ENCODE peak calls at places on chromosomes 2 and 18, in four cellular contexts. Z is foreskin fibroblast, S is neuronal stem cell, P is brain microvascular endothelial cell. J is an unnamed sample.

GRCh38 chr2:241808051-241808450 is 942 bp upstream of the NEU4 start:
- DNase-seq in Z (no peak), S (no peak), P (no peak), J (no peak)

GRCh38 chr2:218964041-218964771 is 4.7 kb downstream of the CDK5R2 start:
- DNase-seq in Z (peak; percentile 59), S (no peak), P (peak; percentile 58), J (no peak)

GRCh38 chr2:86552889-86553288 is 10.4 kb downstream of the CHMP3 start:
- DNase-seq in Z (no peak), S (no peak), P (no peak), J (no peak)

GRCh38 chr2:29878898-29879297 is 42.5 kb downstream of the ALK start:
- DNase-seq in Z (peak; percentile 1), S (no peak), P (no peak), J (no peak)

GRCh38 chr18:23662309-23663263 is at the start of gene ANKRD29:
- DNase-seq in Z (peak; percentile 64), S (peak; percentile 36), P (no peak), J (no peak)

GRCh38 chr2:74498500-74499268 is 719 bp downstream of the LBX2 start:
- DNase-seq in Z (no peak), S (no peak), P (no peak), J (no peak)

GRCh38 chr18:79567481-79568147 is 112.0 kb upstream of the CTDP1 start:
- DNase-seq in Z (peak; percentile 81), S (peak; percentile 58), P (peak; percentile 95), J (peak; percentile 80)

GRCh38 chr2:30098271-30099005 is 48.4 kb upstream of the YPEL5 start:
- DNase-seq in Z (no peak), S (no peak), P (no peak), J (no peak)

GRCh38 chr18:4391859-4392258 is 63.2 kb downstream of the DLGAP1 start:
- DNase-seq in Z (no peak), S (no peak), P (no peak), J (no peak)

GRCh38 chr18:42183746-42184145 is 228.7 kb downstream of the PIK3C3 start:
- DNase-seq in Z (peak; percentile 16), S (no peak), P (peak; percentile 62), J (peak; percentile 49)

GRCh38 chr2:239917957-239918481 is 107.1 kb downstream of the NDUFA10 start:
- DNase-seq in Z (no peak), S (no peak), P (no peak), J (no peak)

GRCh38 chr18:74242451-74243096 is 49.2 kb downstream of the CYB5A start:
- DNase-seq in Z (no peak), S (no peak), P (no peak), J (no peak)

GRCh38 chr2:201260302-201260800 is at the start of gene CASP8:
- DNase-seq in Z (peak; percentile 36), S (no peak), P (peak; percentile 32), J (no peak)

GRCh38 chr2:1556776-1557466 is 143.7 kb downstream of the TPO start:
- DNase-seq in Z (peak; percentile 93), S (no peak), P (peak; percentile 93), J (no peak)

GRCh38 chr2:67667054-67667908 is 270.1 kb downstream of the ETAA1 start:
- DNase-seq in Z (no peak), S (no peak), P (no peak), J (no peak)

GRCh38 chr2:233404227-233404626 is 49.9 kb downstream of the DGKD start:
- DNase-seq in Z (no peak), S (no peak), P (no peak), J (no peak)

GRCh38 chr2:34492781-34493455 is 893.8 kb upstream of the FAM98A start:
- DNase-seq in Z (no peak), S (no peak), P (no peak), J (no peak)

GRCh38 chr2:128488429-128488828 is 169.8 kb upstream of the HS6ST1 start:
- DNase-seq in Z (no peak), S (no peak), P (no peak), J (no peak)

GRCh38 chr2:134912406-134912805 is 6.2 kb upstream of the CCNT2 start:
- DNase-seq in Z (peak; percentile 41), S (no peak), P (peak; percentile 35), J (no peak)

GRCh38 chr2:189453998-189454397 is 12.7 kb downstream of the WDR75 start:
- DNase-seq in Z (no peak), S (no peak), P (no peak), J (no peak)

GRCh38 chr2:179787601-179788000 is 73.8 kb downstream of the ZNF385B start:
- DNase-seq in Z (no peak), S (no peak), P (no peak), J (no peak)

GRCh38 chr2:237403024-237403882 is 10.7 kb downstream of the COL6A3 start:
- DNase-seq in Z (peak; percentile 75), S (no peak), P (no peak), J (no peak)

GRCh38 chr2:162146906-162147305 is 5.1 kb downstream of the GCG start:
- DNase-seq in Z (no peak), S (no peak), P (no peak), J (no peak)

GRCh38 chr2:11578081-11578948 is 44.5 kb downstream of the GREB1 start:
- DNase-seq in Z (no peak), S (no peak), P (no peak), J (no peak)

GRCh38 chr2:54419386-54419785 is 36.7 kb upstream of the SPTBN1 start:
- DNase-seq in Z (no peak), S (no peak), P (no peak), J (no peak)

GRCh38 chr2:200575957-200576356 is 9.9 kb upstream of the AOX1 start:
- DNase-seq in Z (no peak), S (no peak), P (no peak), J (no peak)

GRCh38 chr18:74633652-74634352 is 36.1 kb downstream of the ZNF407 start:
- DNase-seq in Z (no peak), S (no peak), P (no peak), J (no peak)

GRCh38 chr2:74006424-74006823 is 21.7 kb downstream of the TET3 start:
- DNase-seq in Z (no peak), S (no peak), P (no peak), J (no peak)

GRCh38 chr18:45958730-45959129 is 8.4 kb downstream of the EPG5 start:
- DNase-seq in Z (no peak), S (no peak), P (peak; percentile 51), J (no peak)

GRCh38 chr2:102704531-102704930 is 57.3 kb upstream of the TMEM182 start:
- DNase-seq in Z (no peak), S (no peak), P (no peak), J (no peak)

GRCh38 chr2:147026664-147027278 is 818.1 kb upstream of the ACVR2A start:
- DNase-seq in Z (peak; percentile 89), S (no peak), P (peak; percentile 67), J (no peak)

GRCh38 chr2:47460766-47461165 is 57.8 kb downstream of the MSH2 start:
- DNase-seq in Z (no peak), S (no peak), P (no peak), J (no peak)
- H3K4me3 ChIP-seq in Z (no peak overlapping the region), S (no peak overlapping the region), P (no peak overlapping the region), J (no peak overlapping the region)

GRCh38 chr2:236367791-236368289 is 103.6 kb upstream of the ASB18 start:
- DNase-seq in Z (no peak), S (no peak), P (no peak), J (no peak)

GRCh38 chr2:236366049-236366387 is 101.8 kb upstream of the ASB18 start:
- DNase-seq in Z (no peak), S (no peak), P (no peak), J (no peak)

GRCh38 chr2:236363878-236364277 is 99.7 kb upstream of the ASB18 start:
- DNase-seq in Z (no peak), S (no peak), P (no peak), J (no peak)

GRCh38 chr2:236365258-236366048 is 101.2 kb upstream of the ASB18 start:
- DNase-seq in Z (no peak), S (no peak), P (no peak), J (no peak)

DNA sequence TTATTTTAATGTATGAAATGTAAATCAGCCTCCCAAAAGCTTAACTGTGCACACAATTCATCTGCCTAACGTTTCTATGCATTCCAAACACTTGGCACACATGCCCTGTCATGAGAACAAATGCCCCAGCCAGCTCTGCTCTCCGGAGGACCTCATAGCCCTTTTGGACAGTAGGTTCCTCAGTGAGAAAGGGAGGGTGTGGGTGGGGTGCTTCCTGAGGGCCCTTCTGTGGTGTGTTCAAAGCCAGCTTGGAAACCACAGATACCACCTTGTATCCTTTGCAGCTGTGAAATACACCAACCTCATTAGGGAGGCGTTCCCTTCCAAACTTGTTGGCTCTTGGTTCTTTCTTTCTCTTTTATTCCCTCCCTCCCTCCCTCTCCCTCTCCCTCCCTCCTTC is 102.2 kb upstream of the ASB18 start:
- DNase-seq in Z (no peak), S (no peak), P (no peak), J (no peak)
- H3K4me3 ChIP-seq in Z (no peak overlapping the region), S (no peak overlapping the region), P (no peak overlapping the region), J (no peak overlapping the region)

DNA sequence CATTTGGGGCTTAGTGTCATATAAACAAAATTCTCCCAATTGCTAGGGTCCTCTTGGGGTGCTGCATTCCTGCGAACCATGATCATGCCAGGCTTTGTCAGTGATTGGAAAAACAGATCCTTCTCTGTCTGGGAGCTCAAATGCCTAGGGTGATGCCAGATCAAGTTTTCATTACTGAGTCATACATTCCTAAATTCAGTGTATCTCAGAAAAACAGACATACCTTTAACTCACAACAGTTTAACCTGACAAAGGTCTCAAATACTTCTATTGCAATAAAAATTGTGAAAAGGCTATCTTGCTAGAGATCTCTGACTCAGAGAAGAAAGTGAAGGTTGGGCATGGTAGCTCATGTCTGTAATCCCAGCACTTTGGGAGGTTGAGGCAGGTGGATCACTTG is 86.9 kb downstream of the SH3YL1 start:
- DNase-seq in Z (no peak), S (no peak), P (no peak), J (no peak)
- H3K4me3 ChIP-seq in Z (no peak overlapping the region), S (no peak overlapping the region), P (no peak overlapping the region), J (no peak overlapping the region)

GRCh38 chr2:213068681-213069359 is 82.6 kb downstream of the IKZF2 start:
- DNase-seq in Z (no peak), S (no peak), P (no peak), J (no peak)

GRCh38 chr2:213064099-213064498 is 87.3 kb downstream of the IKZF2 start:
- DNase-seq in Z (no peak), S (no peak), P (no peak), J (no peak)

GRCh38 chr2:213066445-213066746 is 85.0 kb downstream of the IKZF2 start:
- DNase-seq in Z (no peak), S (no peak), P (no peak), J (no peak)

GRCh38 chr2:213067888-213068287 is 83.5 kb downstream of the IKZF2 start:
- DNase-seq in Z (no peak), S (no peak), P (no peak), J (no peak)

GRCh38 chr2:213065583-213066444 is 85.6 kb downstream of the IKZF2 start:
- DNase-seq in Z (no peak), S (no peak), P (peak; percentile 20), J (no peak)
- H3K4me3 ChIP-seq in Z (no peak overlapping the region), S (no peak overlapping the region), P (no peak overlapping the region), J (no peak overlapping the region)

J was measured in BJ.